ENCODE peak calls at places on chromosomes 11 and 22, in six cellular contexts. H is SW480; T is activated T-cell treated with anti-CD3 and anti-CD28 coated beads, Interleukin-2, amount 50 U/mL, for 1 hour; V is HFFc6; A is NCI-H774; U is OCI-LY7. G is an unnamed sample.

GRCh38 chr11:96001037-96001436 is 77.1 kb upstream of the MTMR2 start:
- DNase-seq in T (no peak), A (no peak), U (no peak), V (peak; percentile 38), H (no peak), G (no peak)

GRCh38 chr11:108218455-108218854 is 4.0 kb downstream of the NPAT start:
- DNase-seq in A (no peak), U (no peak), V (no peak), H (no peak), T (no peak), G (no peak)

GRCh38 chr11:31640611-31641010 is 131.0 kb downstream of the ELP4 start:
- DNase-seq in T (no peak), H (no peak), U (no peak), A (no peak), V (no peak), G (no peak)

GRCh38 chr11:121418625-121419114 is 33.4 kb upstream of the SORL1 start:
- DNase-seq in U (peak; percentile 94), A (no peak), T (peak; percentile 45), V (no peak), H (no peak), G (no peak)

GRCh38 chr11:15929371-15929801 is 427.0 kb downstream of the SOX6 start:
- DNase-seq in V (no peak), H (no peak), T (no peak), U (no peak), A (no peak), G (no peak)

GRCh38 chr11:45662096-45662664 is 3.2 kb downstream of the CHST1 start:
- DNase-seq in H (no peak), A (no peak), U (no peak), V (no peak), T (no peak), G (no peak)

GRCh38 chr11:110948112-110948511 is 235.9 kb upstream of the ARHGAP20 start:
- DNase-seq in U (no peak), T (no peak), H (no peak), A (no peak), V (no peak), G (no peak)

GRCh38 chr11:116126540-116126939 is 622.3 kb upstream of the CADM1 start:
- DNase-seq in A (no peak), H (no peak), U (no peak), V (no peak), T (no peak), G (no peak)

GRCh38 chr11:1705121-1706052 is 8.4 kb downstream of the KRTAP5-6 start:
- DNase-seq in T (no peak), U (no peak), H (peak; percentile 81), V (no peak), A (no peak), G (peak; percentile 36)

GRCh38 chr11:32884770-32885384 is 7.7 kb upstream of the QSER1 start:
- DNase-seq in H (peak; percentile 24), U (peak; percentile 39), T (no peak), A (no peak), V (peak; percentile 5), G (peak; percentile 42)

GRCh38 chr11:29448246-29448877 is 568.5 kb downstream of the KCNA4 start:
- DNase-seq in A (no peak), V (peak; percentile 24), H (peak; percentile 11), U (peak; percentile 5), T (no peak), G (peak; percentile 42)

GRCh38 chr22:29756341-29756740 is 10.5 kb downstream of the ZMAT5 start:
- DNase-seq in H (no peak), A (no peak), T (no peak), V (no peak), U (no peak), G (no peak)

GRCh38 chr22:30186048-30186447 is 60.5 kb downstream of the LIF start:
- DNase-seq in U (no peak), T (no peak), A (peak; percentile 51), H (no peak), V (no peak), G (no peak)

GRCh38 chr22:45240137-45240809 is 421 bp downstream of the KIAA0930 start:
- DNase-seq in A (no peak), H (no peak), T (no peak), V (no peak), U (peak; percentile 41), G (no peak)

GRCh38 chr22:20864186-20864908 is 5.5 kb downstream of the SNAP29 start:
- DNase-seq in H (no peak), A (no peak), T (no peak), V (no peak), U (no peak), G (no peak)

GRCh38 chr11:128054323-128054910 is 532.9 kb downstream of the ETS1 start:
- DNase-seq in H (no peak), U (no peak), T (no peak), V (peak; percentile 29), A (no peak), G (no peak)

GRCh38 chr11:10688401-10688800 is 5.2 kb downstream of the IRAG1 start:
- DNase-seq in T (no peak), A (no peak), V (no peak), H (peak; percentile 36), U (no peak), G (no peak)

GRCh38 chr11:130846606-130847005 is 69.7 kb downstream of the SNX19 start:
- DNase-seq in U (no peak), T (no peak), H (no peak), A (no peak), V (peak; percentile 23), G (no peak)

GRCh38 chr11:134037093-134037908 is 31.6 kb upstream of the JAM3 start:
- DNase-seq in A (peak; percentile 59), H (peak; percentile 54), U (no peak), T (peak; percentile 66), V (peak; percentile 53), G (peak; percentile 52)

GRCh38 chr22:35930933-35931332 is 97.7 kb downstream of the RBFOX2 start:
- DNase-seq in V (peak; percentile 77), U (peak; percentile 80), H (peak; percentile 59), T (no peak), A (peak; percentile 0), G (peak; percentile 53)

GRCh38 chr22:19766506-19767426 is 6.2 kb downstream of the TBX1 start:
- DNase-seq in T (peak; percentile 59), H (peak; percentile 80), U (peak; percentile 60), V (no peak), A (no peak), G (peak; percentile 69)

GRCh38 chr11:33689089-33689488 is 11.5 kb downstream of the C11orf91 start:
- DNase-seq in U (no peak), T (no peak), V (no peak), H (peak; percentile 15), A (no peak), G (no peak)

GRCh38 chr22:37062366-37062655 is 10.8 kb downstream of the KCTD17 start:
- DNase-seq in V (no peak), H (no peak), A (no peak), T (no peak), U (no peak), G (no peak)

GRCh38 chr11:79406376-79406775 is 34.5 kb downstream of the TENM4 start:
- DNase-seq in V (no peak), A (no peak), U (peak; percentile 38), T (no peak), H (no peak), G (no peak)

GRCh38 chr11:34243620-34244493 is 114.0 kb downstream of the ABTB2 start:
- DNase-seq in V (peak; percentile 39), H (peak; percentile 91), A (no peak), U (no peak), T (no peak), G (peak; percentile 84)

GRCh38 chr11:62999649-63000048 is 14.9 kb upstream of the SLC22A6 start:
- DNase-seq in T (no peak), U (no peak), V (no peak), A (no peak), H (peak; percentile 19), G (no peak)

GRCh38 chr22:30870451-30871345 is 97.9 kb downstream of the MORC2 start:
- DNase-seq in T (peak; percentile 14), A (no peak), H (no peak), V (no peak), U (no peak), G (no peak)

GRCh38 chr22:43826142-43827093 is 14.3 kb upstream of the EFCAB6 start:
- DNase-seq in T (no peak), V (peak; percentile 18), U (no peak), A (no peak), H (peak; percentile 20), G (no peak)

GRCh38 chr11:1660025-1660867 is 30.7 kb downstream of the KRTAP5-5 start:
- DNase-seq in V (no peak), T (no peak), U (no peak), A (no peak), H (no peak), G (no peak)

GRCh38 chr11:131592152-131592551 is 221.7 kb downstream of the NTM start:
- DNase-seq in A (no peak), U (no peak), V (no peak), T (no peak), H (no peak), G (no peak)

GRCh38 chr22:50252081-50253045 is 1.3 kb upstream of the HDAC10 start:
- DNase-seq in U (peak; percentile 68), H (peak; percentile 72), T (peak; percentile 77), V (no peak), A (no peak), G (peak; percentile 83)

GRCh38 chr11:35626511-35626910 is 8.3 kb downstream of the FJX1 start:
- DNase-seq in T (no peak), A (no peak), H (no peak), U (no peak), V (no peak), G (no peak)

GRCh38 chr11:57426754-57427691 is at the start of gene SLC43A3:
- DNase-seq in H (peak; percentile 78), U (peak; percentile 75), A (no peak), V (peak; percentile 75), T (peak; percentile 64), G (no peak)

GRCh38 chr11:73325036-73325981 is 17.2 kb downstream of the ARHGEF17 start:
- DNase-seq in H (no peak), U (no peak), T (no peak), V (peak; percentile 71), A (no peak), G (no peak)

GRCh38 chr11:95829580-95830259 is 39.4 kb downstream of the CEP57 start:
- DNase-seq in A (no peak), H (no peak), T (no peak), V (peak; percentile 19), U (no peak), G (no peak)

GRCh38 chr11:2534957-2535672 is 90.3 kb downstream of the KCNQ1 start:
- DNase-seq in V (no peak), A (no peak), U (no peak), T (no peak), H (no peak), G (peak; percentile 28)

GRCh38 chr11:41978951-41979350 is 519.5 kb upstream of the LRRC4C start:
- DNase-seq in A (no peak), V (no peak), U (no peak), H (peak; percentile 36), T (no peak), G (peak; percentile 69)

GRCh38 chr22:27990879-27991278 is 71.8 kb upstream of the PITPNB start:
- DNase-seq in U (peak; percentile 67), T (no peak), V (no peak), H (peak; percentile 17), A (no peak), G (peak; percentile 63)

GRCh38 chr11:22337571-22338464 is at the start of gene SLC17A6:
- DNase-seq in U (peak; percentile 4), H (peak; percentile 39), T (no peak), V (no peak), A (no peak), G (peak; percentile 58)

G was measured in HT-29.